ENCODE peak calls at places on chromosomes 16 and 17, in nine cellular contexts. One of them, this sample, is unnamed.

GRCh38 chr17:1714980-1715802 is 5.0 kb upstream of the TLCD2 start:
- DNase-seq in RWPE2: peak; percentile 96
- DNase-seq in stimulated activated CD8-positive, alpha-beta memory T cell treated with anti-CD3 and anti-CD28 coated beads, Interleukin-7, amount 100 ng/mL, for 1 hour: no peak
- DNase-seq in caudate nucleus: no peak
- DNase-seq in GM23338: peak; percentile 74
- DNase-seq in uterus: peak; percentile 91
- DNase-seq in KBM-7: no peak
- DNase-seq in endodermal cell: peak; percentile 94
- DNase-seq in A549: peak; percentile 90
- DNase-seq in this sample: peak; percentile 91

GRCh38 chr17:76549215-76549518 is 9.3 kb downstream of the PRCD start:
- DNase-seq in RWPE2: no peak
- DNase-seq in stimulated activated CD8-positive, alpha-beta memory T cell treated with anti-CD3 and anti-CD28 coated beads, Interleukin-7, amount 100 ng/mL, for 1 hour: no peak
- DNase-seq in caudate nucleus: no peak
- DNase-seq in GM23338: no peak
- DNase-seq in uterus: no peak
- DNase-seq in KBM-7: no peak
- DNase-seq in endodermal cell: no peak
- DNase-seq in A549: no peak
- DNase-seq in this sample: no peak

GRCh38 chr17:78034429-78035091 is 76.1 kb downstream of the TNRC6C start:
- DNase-seq in RWPE2: no peak
- DNase-seq in stimulated activated CD8-positive, alpha-beta memory T cell treated with anti-CD3 and anti-CD28 coated beads, Interleukin-7, amount 100 ng/mL, for 1 hour: no peak
- DNase-seq in caudate nucleus: no peak
- DNase-seq in GM23338: no peak
- DNase-seq in uterus: no peak
- DNase-seq in KBM-7: no peak
- DNase-seq in endodermal cell: no peak
- DNase-seq in A549: peak; percentile 50
- DNase-seq in this sample: peak; percentile 65

GRCh38 chr16:10992112-10992511 is 47.7 kb downstream of the CLEC16A start:
- DNase-seq in RWPE2: no peak
- DNase-seq in stimulated activated CD8-positive, alpha-beta memory T cell treated with anti-CD3 and anti-CD28 coated beads, Interleukin-7, amount 100 ng/mL, for 1 hour: no peak
- DNase-seq in caudate nucleus: no peak
- DNase-seq in GM23338: no peak
- DNase-seq in uterus: no peak
- DNase-seq in KBM-7: no peak
- DNase-seq in endodermal cell: no peak
- DNase-seq in A549: no peak
- DNase-seq in this sample: peak; percentile 51

GRCh38 chr16:66255647-66256046 is 110.8 kb upstream of the CDH5 start:
- DNase-seq in RWPE2: no peak
- DNase-seq in stimulated activated CD8-positive, alpha-beta memory T cell treated with anti-CD3 and anti-CD28 coated beads, Interleukin-7, amount 100 ng/mL, for 1 hour: no peak
- DNase-seq in caudate nucleus: no peak
- DNase-seq in GM23338: peak; percentile 49
- DNase-seq in uterus: no peak
- DNase-seq in KBM-7: no peak
- DNase-seq in endodermal cell: peak; percentile 74
- DNase-seq in A549: no peak
- DNase-seq in this sample: no peak

GRCh38 chr17:68731465-68731864 is 130.3 kb upstream of the FAM20A start:
- DNase-seq in RWPE2: no peak
- DNase-seq in stimulated activated CD8-positive, alpha-beta memory T cell treated with anti-CD3 and anti-CD28 coated beads, Interleukin-7, amount 100 ng/mL, for 1 hour: no peak
- DNase-seq in caudate nucleus: no peak
- DNase-seq in GM23338: no peak
- DNase-seq in uterus: no peak
- DNase-seq in KBM-7: no peak
- DNase-seq in endodermal cell: peak; percentile 63
- DNase-seq in A549: no peak
- DNase-seq in this sample: no peak

GRCh38 chr16:10876799-10877341 is at the start of gene CIITA:
- DNase-seq in RWPE2: peak; percentile 96
- DNase-seq in stimulated activated CD8-positive, alpha-beta memory T cell treated with anti-CD3 and anti-CD28 coated beads, Interleukin-7, amount 100 ng/mL, for 1 hour: no peak
- DNase-seq in caudate nucleus: peak; percentile 16
- DNase-seq in GM23338: peak; percentile 55
- DNase-seq in uterus: peak; percentile 55
- DNase-seq in KBM-7: peak; percentile 98
- DNase-seq in endodermal cell: peak; percentile 59
- DNase-seq in A549: no peak
- DNase-seq in this sample: peak; percentile 95

GRCh38 chr17:14201087-14201486 is 35.6 kb downstream of the CDRT15 start:
- DNase-seq in RWPE2: no peak
- DNase-seq in stimulated activated CD8-positive, alpha-beta memory T cell treated with anti-CD3 and anti-CD28 coated beads, Interleukin-7, amount 100 ng/mL, for 1 hour: no peak
- DNase-seq in caudate nucleus: no peak
- DNase-seq in GM23338: no peak
- DNase-seq in uterus: no peak
- DNase-seq in KBM-7: no peak
- DNase-seq in endodermal cell: no peak
- DNase-seq in A549: no peak
- DNase-seq in this sample: no peak

GRCh38 chr16:89827383-89828198 is 684 bp upstream of the SPIRE2 start:
- DNase-seq in RWPE2: no peak
- DNase-seq in stimulated activated CD8-positive, alpha-beta memory T cell treated with anti-CD3 and anti-CD28 coated beads, Interleukin-7, amount 100 ng/mL, for 1 hour: no peak
- DNase-seq in caudate nucleus: no peak
- DNase-seq in GM23338: peak; percentile 77
- DNase-seq in uterus: no peak
- DNase-seq in KBM-7: peak; percentile 46
- DNase-seq in endodermal cell: peak; percentile 81
- DNase-seq in A549: peak; percentile 85
- DNase-seq in this sample: peak; percentile 51

GRCh38 chr17:73099504-73099903 is 7.0 kb upstream of the SLC39A11 start:
- DNase-seq in RWPE2: no peak
- DNase-seq in stimulated activated CD8-positive, alpha-beta memory T cell treated with anti-CD3 and anti-CD28 coated beads, Interleukin-7, amount 100 ng/mL, for 1 hour: no peak
- DNase-seq in caudate nucleus: no peak
- DNase-seq in GM23338: no peak
- DNase-seq in uterus: no peak
- DNase-seq in KBM-7: peak; percentile 47
- DNase-seq in endodermal cell: no peak
- DNase-seq in A549: no peak
- DNase-seq in this sample: no peak

GRCh38 chr16:50591800-50592771 is 43.9 kb downstream of the NKD1 start:
- DNase-seq in RWPE2: no peak
- DNase-seq in stimulated activated CD8-positive, alpha-beta memory T cell treated with anti-CD3 and anti-CD28 coated beads, Interleukin-7, amount 100 ng/mL, for 1 hour: no peak
- DNase-seq in caudate nucleus: peak; percentile 78
- DNase-seq in GM23338: peak; percentile 28
- DNase-seq in uterus: no peak
- DNase-seq in KBM-7: peak; percentile 36
- DNase-seq in endodermal cell: no peak
- DNase-seq in A549: no peak
- DNase-seq in this sample: no peak

GRCh38 chr17:44220211-44221071 is 966 bp upstream of the UBTF start:
- DNase-seq in RWPE2: no peak
- DNase-seq in stimulated activated CD8-positive, alpha-beta memory T cell treated with anti-CD3 and anti-CD28 coated beads, Interleukin-7, amount 100 ng/mL, for 1 hour: peak; percentile 16
- DNase-seq in caudate nucleus: peak; percentile 64
- DNase-seq in GM23338: peak; percentile 61
- DNase-seq in uterus: no peak
- DNase-seq in KBM-7: peak; percentile 49
- DNase-seq in endodermal cell: peak; percentile 81
- DNase-seq in A549: peak; percentile 64
- DNase-seq in this sample: peak; percentile 59

GRCh38 chr16:73150790-73151189 is 102.9 kb upstream of the ZFHX3 start:
- DNase-seq in RWPE2: no peak
- DNase-seq in stimulated activated CD8-positive, alpha-beta memory T cell treated with anti-CD3 and anti-CD28 coated beads, Interleukin-7, amount 100 ng/mL, for 1 hour: no peak
- DNase-seq in caudate nucleus: no peak
- DNase-seq in GM23338: no peak
- DNase-seq in uterus: no peak
- DNase-seq in KBM-7: no peak
- DNase-seq in endodermal cell: no peak
- DNase-seq in A549: no peak
- DNase-seq in this sample: no peak

GRCh38 chr17:6361733-6362132 is 73.2 kb downstream of the AIPL1 start:
- DNase-seq in RWPE2: no peak
- DNase-seq in stimulated activated CD8-positive, alpha-beta memory T cell treated with anti-CD3 and anti-CD28 coated beads, Interleukin-7, amount 100 ng/mL, for 1 hour: no peak
- DNase-seq in caudate nucleus: no peak
- DNase-seq in GM23338: peak; percentile 70
- DNase-seq in uterus: no peak
- DNase-seq in KBM-7: no peak
- DNase-seq in endodermal cell: peak; percentile 71
- DNase-seq in A549: no peak
- DNase-seq in this sample: no peak

GRCh38 chr17:76481091-76481655 is 13.8 kb downstream of the AANAT start:
- DNase-seq in RWPE2: no peak
- DNase-seq in stimulated activated CD8-positive, alpha-beta memory T cell treated with anti-CD3 and anti-CD28 coated beads, Interleukin-7, amount 100 ng/mL, for 1 hour: no peak
- DNase-seq in caudate nucleus: no peak
- DNase-seq in GM23338: no peak
- DNase-seq in uterus: no peak
- DNase-seq in KBM-7: no peak
- DNase-seq in endodermal cell: no peak
- DNase-seq in A549: no peak
- DNase-seq in this sample: no peak

GRCh38 chr16:9119795-9120194 is 28.4 kb downstream of the HAPSTR1 start:
- DNase-seq in RWPE2: no peak
- DNase-seq in stimulated activated CD8-positive, alpha-beta memory T cell treated with anti-CD3 and anti-CD28 coated beads, Interleukin-7, amount 100 ng/mL, for 1 hour: no peak
- DNase-seq in caudate nucleus: no peak
- DNase-seq in GM23338: no peak
- DNase-seq in uterus: peak; percentile 72
- DNase-seq in KBM-7: no peak
- DNase-seq in endodermal cell: no peak
- DNase-seq in A549: peak; percentile 14
- DNase-seq in this sample: peak; percentile 24

GRCh38 chr17:50947844-50948514 is 81.8 kb upstream of the TOB1 start:
- DNase-seq in RWPE2: no peak
- DNase-seq in stimulated activated CD8-positive, alpha-beta memory T cell treated with anti-CD3 and anti-CD28 coated beads, Interleukin-7, amount 100 ng/mL, for 1 hour: no peak
- DNase-seq in caudate nucleus: no peak
- DNase-seq in GM23338: no peak
- DNase-seq in uterus: peak; percentile 44
- DNase-seq in KBM-7: peak; percentile 30
- DNase-seq in endodermal cell: no peak
- DNase-seq in A549: peak; percentile 89
- DNase-seq in this sample: peak; percentile 37

GRCh38 chr17:71502443-71502842 is 618.4 kb upstream of the SOX9 start:
- DNase-seq in RWPE2: no peak
- DNase-seq in stimulated activated CD8-positive, alpha-beta memory T cell treated with anti-CD3 and anti-CD28 coated beads, Interleukin-7, amount 100 ng/mL, for 1 hour: no peak
- DNase-seq in caudate nucleus: no peak
- DNase-seq in GM23338: no peak
- DNase-seq in uterus: no peak
- DNase-seq in KBM-7: no peak
- DNase-seq in endodermal cell: no peak
- DNase-seq in A549: no peak
- DNase-seq in this sample: no peak

GRCh38 chr17:74417178-74418045 is 14.5 kb upstream of the GPRC5C start:
- DNase-seq in RWPE2: no peak
- DNase-seq in stimulated activated CD8-positive, alpha-beta memory T cell treated with anti-CD3 and anti-CD28 coated beads, Interleukin-7, amount 100 ng/mL, for 1 hour: no peak
- DNase-seq in caudate nucleus: no peak
- DNase-seq in GM23338: no peak
- DNase-seq in uterus: no peak
- DNase-seq in KBM-7: no peak
- DNase-seq in endodermal cell: no peak
- DNase-seq in A549: peak; percentile 90
- DNase-seq in this sample: peak; percentile 67

GRCh38 chr16:67770371-67770991 is 35.9 kb downstream of the RANBP10 start:
- DNase-seq in RWPE2: no peak
- DNase-seq in stimulated activated CD8-positive, alpha-beta memory T cell treated with anti-CD3 and anti-CD28 coated beads, Interleukin-7, amount 100 ng/mL, for 1 hour: no peak
- DNase-seq in caudate nucleus: no peak
- DNase-seq in GM23338: no peak
- DNase-seq in uterus: no peak
- DNase-seq in KBM-7: no peak
- DNase-seq in endodermal cell: no peak
- DNase-seq in A549: no peak
- DNase-seq in this sample: no peak

GRCh38 chr16:3173892-3174617 is 13.9 kb upstream of the OR1F1 start:
- DNase-seq in RWPE2: peak; percentile 47
- DNase-seq in stimulated activated CD8-positive, alpha-beta memory T cell treated with anti-CD3 and anti-CD28 coated beads, Interleukin-7, amount 100 ng/mL, for 1 hour: no peak
- DNase-seq in caudate nucleus: no peak
- DNase-seq in GM23338: peak; percentile 97
- DNase-seq in uterus: no peak
- DNase-seq in KBM-7: peak; percentile 51
- DNase-seq in endodermal cell: peak; percentile 95
- DNase-seq in A549: peak; percentile 85
- DNase-seq in this sample: peak; percentile 67

GRCh38 chr16:57013268-57013667 is 23.9 kb downstream of the NLRC5 start:
- DNase-seq in RWPE2: no peak
- DNase-seq in stimulated activated CD8-positive, alpha-beta memory T cell treated with anti-CD3 and anti-CD28 coated beads, Interleukin-7, amount 100 ng/mL, for 1 hour: no peak
- DNase-seq in caudate nucleus: no peak
- DNase-seq in GM23338: no peak
- DNase-seq in uterus: no peak
- DNase-seq in KBM-7: no peak
- DNase-seq in endodermal cell: no peak
- DNase-seq in A549: no peak
- DNase-seq in this sample: peak; percentile 46

GRCh38 chr16:68732068-68732680 is 4.9 kb upstream of the CDH1 start:
- DNase-seq in RWPE2: peak; percentile 87
- DNase-seq in stimulated activated CD8-positive, alpha-beta memory T cell treated with anti-CD3 and anti-CD28 coated beads, Interleukin-7, amount 100 ng/mL, for 1 hour: no peak
- DNase-seq in caudate nucleus: no peak
- DNase-seq in GM23338: peak; percentile 74
- DNase-seq in uterus: no peak
- DNase-seq in KBM-7: no peak
- DNase-seq in endodermal cell: peak; percentile 86
- DNase-seq in A549: peak; percentile 68
- DNase-seq in this sample: peak; percentile 89

GRCh38 chr17:322006-322780 is 30.4 kb downstream of the RPH3AL start:
- DNase-seq in RWPE2: no peak
- DNase-seq in stimulated activated CD8-positive, alpha-beta memory T cell treated with anti-CD3 and anti-CD28 coated beads, Interleukin-7, amount 100 ng/mL, for 1 hour: no peak
- DNase-seq in caudate nucleus: no peak
- DNase-seq in GM23338: no peak
- DNase-seq in uterus: no peak
- DNase-seq in KBM-7: no peak
- DNase-seq in endodermal cell: no peak
- DNase-seq in A549: no peak
- DNase-seq in this sample: no peak

GRCh38 chr16:63613701-63614100 is 1508.2 kb downstream of the CDH11 start:
- DNase-seq in RWPE2: no peak
- DNase-seq in stimulated activated CD8-positive, alpha-beta memory T cell treated with anti-CD3 and anti-CD28 coated beads, Interleukin-7, amount 100 ng/mL, for 1 hour: no peak
- DNase-seq in caudate nucleus: no peak
- DNase-seq in GM23338: no peak
- DNase-seq in uterus: no peak
- DNase-seq in KBM-7: no peak
- DNase-seq in endodermal cell: no peak
- DNase-seq in A549: peak; percentile 53
- DNase-seq in this sample: peak; percentile 6

GRCh38 chr16:75064403-75065148 is 52.0 kb downstream of the LDHD start:
- DNase-seq in RWPE2: no peak
- DNase-seq in stimulated activated CD8-positive, alpha-beta memory T cell treated with anti-CD3 and anti-CD28 coated beads, Interleukin-7, amount 100 ng/mL, for 1 hour: no peak
- DNase-seq in caudate nucleus: no peak
- DNase-seq in GM23338: no peak
- DNase-seq in uterus: no peak
- DNase-seq in KBM-7: peak; percentile 98
- DNase-seq in endodermal cell: no peak
- DNase-seq in A549: no peak
- DNase-seq in this sample: peak; percentile 81

GRCh38 chr17:74767111-74767516 is 9.0 kb downstream of the NAT9 start:
- DNase-seq in RWPE2: no peak
- DNase-seq in stimulated activated CD8-positive, alpha-beta memory T cell treated with anti-CD3 and anti-CD28 coated beads, Interleukin-7, amount 100 ng/mL, for 1 hour: no peak
- DNase-seq in caudate nucleus: peak; percentile 87
- DNase-seq in GM23338: no peak
- DNase-seq in uterus: no peak
- DNase-seq in KBM-7: no peak
- DNase-seq in endodermal cell: no peak
- DNase-seq in A549: no peak
- DNase-seq in this sample: no peak

GRCh38 chr17:45848868-45849535 is 4.3 kb downstream of the SPPL2C start:
- DNase-seq in RWPE2: peak; percentile 46
- DNase-seq in stimulated activated CD8-positive, alpha-beta memory T cell treated with anti-CD3 and anti-CD28 coated beads, Interleukin-7, amount 100 ng/mL, for 1 hour: no peak
- DNase-seq in caudate nucleus: peak; percentile 63
- DNase-seq in GM23338: no peak
- DNase-seq in uterus: no peak
- DNase-seq in KBM-7: no peak
- DNase-seq in endodermal cell: no peak
- DNase-seq in A549: no peak
- DNase-seq in this sample: no peak

GRCh38 chr17:8069587-8069860 is 18.0 kb downstream of the ALOX12B start:
- DNase-seq in RWPE2: no peak
- DNase-seq in stimulated activated CD8-positive, alpha-beta memory T cell treated with anti-CD3 and anti-CD28 coated beads, Interleukin-7, amount 100 ng/mL, for 1 hour: no peak
- DNase-seq in caudate nucleus: no peak
- DNase-seq in GM23338: no peak
- DNase-seq in uterus: no peak
- DNase-seq in KBM-7: no peak
- DNase-seq in endodermal cell: no peak
- DNase-seq in A549: no peak
- DNase-seq in this sample: no peak

GRCh38 chr16:89505204-89506112 is 2.7 kb upstream of the SPG7 start:
- DNase-seq in RWPE2: peak; percentile 87
- DNase-seq in stimulated activated CD8-positive, alpha-beta memory T cell treated with anti-CD3 and anti-CD28 coated beads, Interleukin-7, amount 100 ng/mL, for 1 hour: peak; percentile 72
- DNase-seq in caudate nucleus: no peak
- DNase-seq in GM23338: no peak
- DNase-seq in uterus: peak; percentile 89
- DNase-seq in KBM-7: peak; percentile 98
- DNase-seq in endodermal cell: no peak
- DNase-seq in A549: peak; percentile 96
- DNase-seq in this sample: peak; percentile 85

GRCh38 chr17:33053641-33054040 is 62.0 kb downstream of the SPACA3 start:
- DNase-seq in RWPE2: no peak
- DNase-seq in stimulated activated CD8-positive, alpha-beta memory T cell treated with anti-CD3 and anti-CD28 coated beads, Interleukin-7, amount 100 ng/mL, for 1 hour: no peak
- DNase-seq in caudate nucleus: no peak
- DNase-seq in GM23338: no peak
- DNase-seq in uterus: no peak
- DNase-seq in KBM-7: no peak
- DNase-seq in endodermal cell: peak; percentile 2
- DNase-seq in A549: no peak
- DNase-seq in this sample: no peak